ENCODE peak calls at places on chromosomes 5 and 9, in six cellular contexts. X is neuronal stem cell, L is esophagus squamous epithelium, J is endodermal cell, R is lung, M is IMR-90. N is an unnamed sample.
A peak's percentile ranks its signal among the peaks of the same experiment; 100 is the strongest.

GRCh38 chr5:36928947-36929346 is 52.4 kb downstream of the NIPBL start:
- DNase-seq in X (no peak), R (no peak), L (no peak), M (peak; percentile 86), J (no peak), N (no peak)

GRCh38 chr9:28668158-28668557 is 1094.9 kb upstream of the C9orf72 start:
- DNase-seq in X (no peak), L (no peak), M (no peak), R (no peak), J (no peak), N (no peak)

GRCh38 chr5:108727154-108727638 is 20.5 kb upstream of the FER start:
- DNase-seq in L (no peak), M (peak; percentile 24), R (peak; percentile 36), X (no peak), J (no peak), N (peak; percentile 51)

GRCh38 chr5:58016892-58017291 is 443.0 kb downstream of the PLK2 start:
- DNase-seq in X (peak; percentile 39), M (no peak), J (no peak), R (no peak), L (no peak), N (no peak)

GRCh38 chr9:113386571-113387393 is 10.0 kb upstream of the HDHD3 start:
- DNase-seq in J (no peak), R (no peak), X (no peak), L (no peak), M (no peak), N (no peak)

GRCh38 chr9:128020692-128021091 is 39.9 kb upstream of the EEIG1 start:
- DNase-seq in R (no peak), L (no peak), J (peak; percentile 76), X (no peak), M (no peak), N (no peak)

GRCh38 chr9:34547960-34548603 is 25.3 kb upstream of the ENHO start:
- DNase-seq in L (no peak), J (peak; percentile 94), M (peak; percentile 51), R (peak; percentile 55), X (peak; percentile 60), N (peak; percentile 39)

GRCh38 chr9:17018001-17018491 is 116.8 kb upstream of the CNTLN start:
- DNase-seq in M (peak; percentile 75), L (no peak), R (no peak), X (no peak), J (no peak), N (peak; percentile 98)

GRCh38 chr9:116152390-116152789 is 1.2 kb upstream of the PAPPA start:
- DNase-seq in M (peak; percentile 70), J (no peak), X (no peak), R (no peak), L (no peak), N (no peak)

GRCh38 chr9:97766092-97766491 is 69.0 kb upstream of the XPA start:
- DNase-seq in L (no peak), X (no peak), M (peak; percentile 72), R (no peak), J (no peak), N (peak; percentile 86)

GRCh38 chr9:33223696-33224095 is 16.3 kb upstream of the SPINK4 start:
- DNase-seq in M (no peak), J (no peak), X (no peak), L (no peak), R (no peak), N (no peak)

GRCh38 chr5:158154226-158155005 is 295.5 kb upstream of the CLINT1 start:
- DNase-seq in X (no peak), R (no peak), J (no peak), M (peak; percentile 50), L (no peak), N (peak; percentile 83)

GRCh38 chr9:105150991-105151685 is 93.3 kb upstream of the SLC44A1 start:
- DNase-seq in L (no peak), J (no peak), M (peak; percentile 69), R (no peak), X (no peak), N (no peak)

GRCh38 chr5:38426986-38427950 is 129.2 kb downstream of the LIFR start:
- DNase-seq in J (no peak), X (no peak), M (peak; percentile 70), L (no peak), R (no peak), N (no peak)

GRCh38 chr5:32709789-32710334 is 1.3 kb upstream of the NPR3 start:
- DNase-seq in J (peak; percentile 91), R (peak; percentile 60), M (peak; percentile 79), X (peak; percentile 71), L (no peak), N (peak; percentile 79)

GRCh38 chr5:10745133-10745532 is 15.9 kb downstream of the DAP start:
- DNase-seq in R (no peak), X (no peak), L (no peak), J (no peak), M (peak; percentile 33), N (no peak)

GRCh38 chr5:10662083-10662482 is 98.2 kb downstream of the ANKRD33B start:
- DNase-seq in R (no peak), M (no peak), X (no peak), J (no peak), L (no peak), N (no peak)

GRCh38 chr9:121735065-121735791 is 83.8 kb downstream of the DAB2IP start:
- DNase-seq in J (peak; percentile 93), L (no peak), R (no peak), X (no peak), M (peak; percentile 80), N (peak; percentile 93)

GRCh38 chr5:42950466-42951168 is 89.5 kb downstream of the ANXA2R start:
- DNase-seq in L (peak; percentile 45), M (peak; percentile 100), J (peak; percentile 63), R (peak; percentile 82), X (no peak), N (peak; percentile 94)

GRCh38 chr9:88578486-88579362 is 43.7 kb downstream of the NXNL2 start:
- DNase-seq in L (no peak), J (peak; percentile 97), M (peak; percentile 69), R (peak; percentile 88), X (peak; percentile 66), N (peak; percentile 69)

GRCh38 chr5:171157775-171158174 is 151.3 kb upstream of the TLX3 start:
- DNase-seq in M (no peak), R (no peak), J (no peak), X (no peak), L (no peak), N (no peak)

GRCh38 chr5:111694183-111694582 is 62.8 kb downstream of the NREP start:
- DNase-seq in M (peak; percentile 75), R (no peak), L (no peak), X (no peak), J (no peak), N (peak; percentile 36)

GRCh38 chr9:111815200-111816070 is 20.7 kb upstream of the SHOC1 start:
- DNase-seq in J (no peak), L (no peak), M (no peak), X (no peak), R (no peak), N (no peak)

GRCh38 chr5:177972613-177973012 is 23.4 kb downstream of the PROP1 start:
- DNase-seq in L (no peak), M (peak; percentile 7), R (no peak), J (no peak), X (no peak), N (no peak)

GRCh38 chr5:68711311-68712200 is 382.3 kb upstream of the SLC30A5 start:
- DNase-seq in X (no peak), M (no peak), J (no peak), R (no peak), L (no peak), N (no peak)

GRCh38 chr9:120937127-120937526 is 10.5 kb upstream of the TRAF1 start:
- DNase-seq in R (no peak), M (no peak), L (no peak), X (no peak), J (peak; percentile 21), N (peak; percentile 80)

GRCh38 chr9:127524373-127524772 is 73.1 kb downstream of the LRSAM1 start:
- DNase-seq in X (peak; percentile 50), L (no peak), J (no peak), R (no peak), M (peak; percentile 56), N (no peak)

GRCh38 chr9:129318121-129319075 is 140.3 kb upstream of the IER5L start:
- DNase-seq in R (no peak), M (no peak), X (no peak), L (no peak), J (peak; percentile 46), N (no peak)

GRCh38 chr9:76298497-76299144 is 95.6 kb downstream of the RFK start:
- DNase-seq in R (no peak), L (no peak), J (peak; percentile 51), X (no peak), M (no peak), N (no peak)

GRCh38 chr5:167657016-167657415 is 634.4 kb upstream of the WWC1 start:
- DNase-seq in L (no peak), R (no peak), X (peak; percentile 23), J (no peak), M (no peak), N (no peak)
- H3K36me3 ChIP-seq in L (no peaks in the 10 kb centered on the region), R (no peaks in the 10 kb centered on the region), X (peaks cover 3% of the 10 kb centered on the region), J (no peaks in the 10 kb centered on the region), M (no peaks in the 10 kb centered on the region), N (no peaks in the 10 kb centered on the region)

GRCh38 chr5:138960145-138960692 is 85.1 kb upstream of the LRRTM2 start:
- DNase-seq in X (no peak), M (no peak), L (no peak), J (no peak), R (no peak), N (no peak)
- H3K36me3 ChIP-seq in X (no peaks in the 10 kb centered on the region), M (no peaks in the 10 kb centered on the region), L (no peaks in the 10 kb centered on the region), J (no peaks in the 10 kb centered on the region), R (no peaks in the 10 kb centered on the region), N (no peaks in the 10 kb centered on the region)

DNA sequence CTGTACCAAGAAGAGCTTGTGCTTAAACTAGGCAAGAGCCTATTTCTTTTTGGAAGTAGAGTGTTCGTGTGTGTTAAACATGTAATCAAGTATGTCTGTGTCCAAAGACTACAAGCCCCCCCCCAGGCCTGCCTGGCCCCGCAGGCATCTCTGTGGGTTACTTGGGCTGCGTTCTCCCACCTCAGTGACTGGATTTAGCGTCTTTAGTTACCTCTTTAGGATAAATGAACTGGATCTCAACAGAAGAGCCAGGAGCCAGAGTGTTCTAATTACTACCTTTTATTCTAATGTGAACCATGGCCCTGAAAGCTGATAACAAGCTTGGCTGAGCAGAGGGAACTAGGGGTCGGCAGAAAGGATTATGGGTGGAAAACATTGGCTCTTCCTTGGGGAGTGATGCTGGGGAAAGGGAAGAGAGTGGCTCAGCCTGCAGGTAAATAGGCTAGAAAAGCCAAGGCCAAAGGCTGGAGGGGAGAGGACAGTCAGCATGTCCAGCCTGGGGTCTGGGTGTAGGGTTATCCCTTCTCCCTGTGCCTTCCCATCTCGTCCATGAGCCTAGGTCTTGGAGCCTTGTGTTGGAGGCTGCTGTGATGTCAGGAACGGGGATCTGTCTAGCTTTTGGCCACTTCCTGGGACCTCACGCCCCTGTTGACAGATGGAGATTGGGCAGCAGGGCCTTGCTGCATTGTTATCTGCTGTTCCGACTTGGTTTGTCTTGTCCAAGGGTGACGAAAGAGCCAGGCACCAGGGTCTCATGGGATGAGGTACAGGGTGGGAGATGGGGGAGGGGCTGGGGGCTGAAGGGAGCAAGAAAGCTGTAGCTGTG is 11.1 kb downstream of the CD74 start:
- DNase-seq in M (no peak), J (no peak), L (no peak), R (no peak), X (no peak), N (no peak)
- H3K36me3 ChIP-seq in M (peaks cover 24% of the 10 kb centered on the region), J (peaks cover 39% of the 10 kb centered on the region), L (peaks cover 19% of the 10 kb centered on the region), R (peaks cover 6% of the 10 kb centered on the region), X (peaks cover 64% of the 10 kb centered on the region), N (peaks cover 60% of the 10 kb centered on the region)

DNA sequence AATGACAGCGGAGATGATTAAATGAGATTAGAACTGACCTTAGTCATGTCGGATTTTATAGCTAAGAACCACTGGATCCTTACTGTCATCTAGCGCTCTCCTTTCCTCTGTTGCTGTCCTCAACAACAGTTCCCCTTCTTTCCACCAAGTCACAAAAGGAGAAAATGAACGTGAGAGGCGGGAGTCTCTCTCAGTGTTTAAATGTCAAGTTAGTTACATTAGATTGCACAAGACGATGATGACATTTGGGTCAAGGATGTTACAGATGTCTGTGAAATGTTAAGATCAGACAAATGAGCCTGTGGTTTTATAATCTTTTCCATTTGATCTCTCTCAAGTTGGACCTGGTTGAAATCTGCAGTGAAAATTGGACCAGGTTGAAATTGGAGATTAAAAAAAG is 53.5 kb downstream of the FBXO38 start:
- DNase-seq in X (no peak), L (no peak), M (peak; percentile 3), J (no peak), R (no peak), N (no peak)
- H3K36me3 ChIP-seq in X (peaks cover 95% of the 10 kb centered on the region), L (no peaks in the 10 kb centered on the region), M (peaks cover 19% of the 10 kb centered on the region), J (peaks cover 88% of the 10 kb centered on the region), R (peaks cover 29% of the 10 kb centered on the region), N (peaks cover 75% of the 10 kb centered on the region)